ENCODE peak calls at places on chromosome 14, in four cellular contexts. A is HepG2; T is CD4-positive, alpha-beta T cell; X is pancreas. G is an unnamed sample.

GRCh38 chr14:99884834-99885648 is 91.8 kb downstream of the EML1 start:
- DNase-seq in A (peak; percentile 52), T (no peak), X (no peak), G (no peak)

GRCh38 chr14:74014299-74014698 is 4.8 kb downstream of the ENTPD5 start:
- DNase-seq in X (peak; percentile 49), T (no peak), A (peak; percentile 63), G (peak; percentile 40)

GRCh38 chr14:61678966-61679365 is 16.3 kb upstream of the HIF1A start:
- DNase-seq in X (no peak), A (no peak), T (no peak), G (no peak)

GRCh38 chr14:57871487-57872080 is 5.7 kb upstream of the SLC35F4 start:
- DNase-seq in T (no peak), X (peak; percentile 19), A (peak; percentile 26), G (no peak)

GRCh38 chr14:65169351-65169750 is 67.0 kb upstream of the MAX start:
- DNase-seq in X (no peak), A (no peak), T (no peak), G (no peak)

GRCh38 chr14:65961004-65961403 is 525.2 kb upstream of the CCDC196 start:
- DNase-seq in T (peak; percentile 50), X (peak; percentile 42), A (no peak), G (no peak)

GRCh38 chr14:94545131-94545841 is 16.0 kb upstream of the SERPINA4 start:
- DNase-seq in A (no peak), T (no peak), X (no peak), G (no peak)

GRCh38 chr14:88614218-88614907 is 51.5 kb downstream of the ZC3H14 start:
- DNase-seq in X (no peak), T (no peak), A (no peak), G (no peak)

GRCh38 chr14:72906879-72907278 is 13.0 kb upstream of the DPF3 start:
- DNase-seq in X (no peak), A (no peak), T (no peak), G (no peak)

GRCh38 chr14:90660865-90661570 is 155.2 kb downstream of the TTC7B start:
- DNase-seq in X (no peak), A (no peak), T (no peak), G (no peak)

GRCh38 chr14:96053600-96054381 is 14.6 kb downstream of the C14orf132 start:
- DNase-seq in A (no peak), T (no peak), X (no peak), G (no peak)

GRCh38 chr14:89849931-89850330 is 104.6 kb downstream of the EFCAB11 start:
- DNase-seq in A (no peak), X (no peak), T (no peak), G (no peak)

GRCh38 chr14:56797003-56797568 is 13.2 kb downstream of the OTX2 start:
- DNase-seq in A (no peak), X (no peak), T (no peak), G (no peak)

GRCh38 chr14:91095178-91095577 is 18.7 kb upstream of the DGLUCY start:
- DNase-seq in X (no peak), T (no peak), A (no peak), G (no peak)

GRCh38 chr14:90722590-90722989 is 93.6 kb downstream of the TTC7B start:
- DNase-seq in A (no peak), T (no peak), X (no peak), G (no peak)

GRCh38 chr14:70987042-70987441 is 79.8 kb downstream of the PCNX1 start:
- DNase-seq in T (no peak), X (no peak), A (no peak), G (no peak)

GRCh38 chr14:56133547-56133946 is 15.3 kb downstream of the PELI2 start:
- DNase-seq in T (no peak), X (peak; percentile 38), A (no peak), G (no peak)

G was measured in right lobe of liver.